ENCODE peak calls at places on chromosomes 13 and 19, in five cellular contexts. X is left lung, C is breast epithelium, H is neural progenitor cell, V is suprapubic skin. Z is an unnamed sample. For H3K4me1, the result is how much of the 10 kb centered on the place peaks cover.

GRCh38 chr19:12969292-12969988 is at the start of gene DAND5:
- DNase-seq in X (no peak), C (no peak), V (no peak), H (no peak), Z (no peak)

GRCh38 chr13:31982540-31982939 is 49.0 kb upstream of the FRY start:
- DNase-seq in X (no peak), V (no peak), C (peak), H (no peak), Z (peak)

GRCh38 chr19:19480688-19481087 is 34.7 kb downstream of the TSSK6 start:
- DNase-seq in H (no peak), X (no peak), V (no peak), C (no peak), Z (no peak)

GRCh38 chr13:95541308-95541707 is 11.2 kb upstream of the CLDN10 start:
- DNase-seq in C (no peak), H (no peak), X (no peak), V (no peak), Z (no peak)

GRCh38 chr13:113664751-113665581 is 2.1 kb upstream of the GRK1 start:
- DNase-seq in H (no peak), V (peak), X (peak), C (no peak), Z (peak)

GRCh38 chr13:42574435-42575311 is 721 bp downstream of the TNFSF11 start:
- DNase-seq in C (no peak), H (peak), V (no peak), X (peak), Z (no peak)

GRCh38 chr13:90640976-90641375 is 706.5 kb upstream of the MIR17HG start:
- DNase-seq in C (no peak), H (no peak), V (no peak), X (no peak), Z (no peak)

GRCh38 chr13:113653264-113654174 is 4.5 kb downstream of the ATP4B start:
- DNase-seq in V (peak), X (peak), C (no peak), H (no peak), Z (peak)

GRCh38 chr13:107625648-107626047 is 589.7 kb downstream of the LIG4 start:
- DNase-seq in H (no peak), X (no peak), C (no peak), V (no peak), Z (no peak)

GRCh38 chr19:45515081-45515624 is 7.9 kb downstream of the VASP start:
- DNase-seq in C (no peak), X (peak), H (no peak), V (no peak), Z (peak)

DNA sequence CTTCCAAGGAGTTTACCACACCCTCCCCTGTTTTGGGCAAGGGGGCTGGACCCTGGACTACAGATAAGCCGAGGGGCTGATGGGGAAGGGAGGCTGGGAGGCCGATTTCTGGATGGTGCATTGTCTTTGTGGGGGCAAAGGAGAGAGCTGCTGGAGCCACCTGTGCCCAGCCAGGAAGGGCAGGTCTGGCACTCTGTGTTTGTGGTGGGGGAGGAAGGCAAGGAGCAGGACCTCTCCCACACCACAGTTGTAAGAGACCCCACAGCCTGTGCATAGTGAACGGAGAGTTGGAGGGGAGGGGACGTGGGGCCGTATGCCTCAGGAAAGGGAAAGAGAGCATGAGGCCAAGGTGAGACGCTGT is 16.0 kb upstream of the PRR19 start:
- DNase-seq in C (no peak), X (no peak), H (no peak), V (no peak), Z (no peak)
- H3K4me3 ChIP-seq in C (peak), X (peak), H (peak), V (peak), Z (peak)

GRCh38 chr19:30649934-30650614 is 277.9 kb downstream of the ZNF536 start:
- DNase-seq in X (no peak), H (peak), V (no peak), C (no peak), Z (no peak)
- H3K27ac ChIP-seq in X (no peak), H (no peak), V (no peak), C (no peak), Z (no peak)

DNA sequence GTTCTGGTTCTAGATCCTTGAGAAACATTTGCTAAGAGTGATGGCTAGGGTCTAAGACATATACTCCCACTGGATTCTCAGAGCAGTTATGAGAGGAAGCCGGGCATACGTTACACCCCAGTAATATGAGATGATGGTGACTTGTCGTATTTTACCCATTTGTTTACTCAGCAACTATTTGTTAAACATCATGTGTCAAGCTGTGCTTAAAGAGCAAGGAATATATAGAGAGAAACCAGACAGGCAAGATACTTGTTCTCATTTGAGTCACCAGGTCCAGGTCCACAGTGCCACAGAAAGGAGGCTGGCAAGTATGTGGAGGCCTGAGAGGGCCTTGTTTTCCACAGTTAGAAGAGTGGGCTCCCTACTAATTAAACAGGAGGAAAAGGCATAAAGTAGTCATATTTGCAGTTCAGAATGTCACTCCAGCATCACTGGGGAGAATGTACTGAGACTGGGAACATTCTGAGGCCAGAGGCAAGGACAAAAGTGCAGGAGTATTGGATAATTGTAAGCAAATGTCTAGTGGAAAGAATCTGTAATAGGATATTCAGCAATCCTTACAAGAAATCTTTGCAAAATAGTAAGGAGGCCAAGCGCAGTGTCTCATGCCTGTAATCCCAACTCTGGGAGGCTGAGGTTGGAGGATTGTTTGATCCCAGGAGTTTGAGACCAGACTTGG is 142.2 kb downstream of the IRS2 start:
- DNase-seq in V (no peak), H (no peak), C (no peak), X (no peak), Z (no peak)
- H3K4me1 ChIP-seq in V (under half), H (under half), C (under half), X (under half), Z (under half)

GRCh38 chr13:28603033-28603664 is 55.8 kb upstream of the POMP start:
- DNase-seq in V (no peak), H (no peak), C (no peak), X (no peak), Z (no peak)
- H3K4me3 ChIP-seq in V (no peak), H (no peak), C (no peak), X (no peak), Z (no peak)

GRCh38 chr19:38709671-38710415 is 34.4 kb downstream of the CAPN12 start:
- DNase-seq in X (no peak), H (no peak), C (no peak), V (no peak), Z (no peak)
- H3K27ac ChIP-seq in X (no peak), H (no peak), C (peak), V (peak), Z (peak)

GRCh38 chr19:47089767-47090350 is 23.7 kb downstream of the ZC3H4 start:
- DNase-seq in H (no peak), X (peak), C (no peak), V (no peak), Z (no peak)
- H3K4me1 ChIP-seq in H (under half), X (under half), C (under half), V (under half), Z (under half)

DNA sequence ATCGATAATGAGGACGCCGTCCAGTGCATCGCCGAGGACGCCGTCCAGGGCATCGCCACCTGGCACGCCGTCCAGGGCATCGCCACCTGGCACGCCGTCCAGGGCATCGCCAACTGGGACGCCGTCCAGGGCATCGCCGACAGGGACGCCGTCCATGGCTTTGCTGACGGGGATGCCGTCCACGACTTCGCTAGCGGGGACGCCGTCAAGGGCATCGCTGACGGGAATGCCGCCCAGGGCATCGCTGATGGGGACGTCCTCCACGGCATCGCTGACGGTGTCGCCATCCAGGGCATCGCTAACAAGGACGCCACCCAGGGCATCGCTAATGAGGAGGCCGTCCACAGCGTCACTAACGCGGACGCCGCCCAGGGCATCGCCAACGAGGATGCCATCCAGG is 946.5 kb downstream of the TUBA3C start:
- DNase-seq in H (no peak), V (no peak), C (no peak), X (no peak), Z (no peak)
- H3K4me3 ChIP-seq in H (no peak), V (no peak), C (no peak), X (no peak), Z (no peak)

DNA sequence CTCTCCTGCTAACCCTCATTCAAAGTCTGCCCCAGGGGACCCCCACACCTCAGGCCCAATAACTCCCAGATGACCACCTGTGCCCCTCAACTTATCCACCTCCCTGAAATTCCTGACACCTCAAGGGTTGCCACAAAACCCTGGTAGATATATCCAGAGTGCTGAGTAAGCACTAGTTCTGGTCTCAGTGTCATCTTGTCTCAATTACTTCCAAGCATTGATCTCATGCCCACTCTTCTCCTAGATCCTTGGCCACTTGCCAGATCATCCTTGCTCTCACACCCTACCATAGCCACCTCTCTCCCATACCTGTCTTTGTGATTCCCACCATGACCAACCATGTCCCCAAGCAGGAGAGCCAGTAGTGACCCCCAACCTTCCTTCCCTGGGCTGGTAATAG is 2.0 kb downstream of the ZNF416 start:
- DNase-seq in V (no peak), C (no peak), H (no peak), X (no peak), Z (no peak)
- H3K27ac ChIP-seq in V (no peak), C (no peak), H (no peak), X (no peak), Z (no peak)

GRCh38 chr13:110486061-110486780 is 75.3 kb downstream of the RAB20 start:
- DNase-seq in V (no peak), C (no peak), H (peak), X (no peak), Z (no peak)

GRCh38 chr13:110490009-110490770 is 71.3 kb downstream of the RAB20 start:
- DNase-seq in X (no peak), C (no peak), V (no peak), H (no peak), Z (no peak)

GRCh38 chr13:110484290-110485048 is 77.1 kb downstream of the RAB20 start:
- DNase-seq in C (no peak), X (no peak), H (no peak), V (no peak), Z (peak)

GRCh38 chr13:110483386-110483785 is 78.1 kb downstream of the RAB20 start:
- DNase-seq in V (no peak), C (no peak), H (no peak), X (no peak), Z (no peak)

GRCh38 chr13:110485604-110486003 is 75.9 kb downstream of the RAB20 start:
- DNase-seq in C (no peak), H (peak), V (no peak), X (no peak), Z (no peak)
- H3K4me1 ChIP-seq in C (under half), H (under half), V (under half), X (under half), Z (under half)

DNA sequence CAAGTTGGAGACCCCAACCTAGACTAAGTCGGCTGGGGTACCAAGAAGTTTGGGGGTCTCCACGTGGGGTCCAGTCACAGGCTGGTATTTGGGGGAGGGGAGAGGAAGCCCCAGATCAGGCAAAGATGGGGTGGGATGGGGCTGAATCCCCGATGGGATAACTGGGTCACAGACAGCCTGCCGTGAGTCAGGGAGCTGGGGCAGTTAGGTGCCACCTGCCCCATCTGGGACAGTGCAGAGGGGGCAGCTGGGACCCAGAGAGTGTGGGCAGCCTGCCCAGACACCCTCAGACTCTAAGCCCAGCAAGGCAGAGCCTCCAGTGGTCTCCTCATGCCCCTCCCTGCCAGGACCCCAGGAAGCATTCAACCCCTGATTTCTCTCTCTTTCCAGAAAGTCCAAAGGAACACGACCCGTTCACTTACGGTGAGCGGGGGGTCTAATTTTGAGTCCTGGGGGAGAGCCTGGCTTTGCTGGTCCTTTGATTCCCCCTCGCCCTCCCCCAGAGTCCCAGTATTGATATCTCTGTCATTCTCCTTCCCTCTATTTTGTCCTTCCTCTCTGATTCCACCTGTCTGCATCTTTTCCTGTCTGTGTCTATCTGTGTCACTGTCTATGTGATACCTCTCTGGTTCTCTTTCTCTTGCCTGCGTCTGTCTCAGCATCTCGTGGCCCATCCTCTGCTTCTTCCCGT is 1.7 kb downstream of the FXYD1 start:
- DNase-seq in C (no peak), X (no peak), V (no peak), H (no peak), Z (no peak)
- H3K4me3 ChIP-seq in C (peak), X (no peak), V (peak), H (no peak), Z (peak)